ENCODE peak calls at places on chromosomes 5 and 9, in nine cellular contexts. One of them, this sample, is unnamed.

GRCh38 chr5:52657231-52657645 is 130.5 kb upstream of the ITGA1 start:
- DNase-seq in M059J: peak; percentile 54
- DNase-seq in RPMI8226: peak; percentile 23
- DNase-seq in kidney glomerular epithelial cell: peak; percentile 56
- DNase-seq in lung: no peak
- DNase-seq in stomach: no peak
- DNase-seq in T1000: no peak
- DNase-seq in smooth muscle cell of the brain vasculature: peak; percentile 23
- DNase-seq in upper lobe of left lung: no peak
- DNase-seq in this sample: peak; percentile 73

GRCh38 chr9:94602666-94603065 is 9.0 kb upstream of the FBP2 start:
- DNase-seq in T1000: no peak
- DNase-seq in RPMI8226: no peak
- DNase-seq in kidney glomerular epithelial cell: no peak
- DNase-seq in stomach: no peak
- DNase-seq in M059J: no peak
- DNase-seq in smooth muscle cell of the brain vasculature: no peak
- DNase-seq in lung: no peak
- DNase-seq in upper lobe of left lung: no peak
- DNase-seq in this sample: no peak

GRCh38 chr5:115267617-115268016 is 4.9 kb upstream of the PGGT1B start:
- DNase-seq in T1000: no peak
- DNase-seq in upper lobe of left lung: no peak
- DNase-seq in kidney glomerular epithelial cell: peak; percentile 53
- DNase-seq in lung: no peak
- DNase-seq in smooth muscle cell of the brain vasculature: no peak
- DNase-seq in M059J: peak; percentile 16
- DNase-seq in RPMI8226: no peak
- DNase-seq in stomach: no peak
- DNase-seq in this sample: no peak

GRCh38 chr9:19521205-19521604 is 112.4 kb downstream of the ACER2 start:
- DNase-seq in RPMI8226: no peak
- DNase-seq in kidney glomerular epithelial cell: no peak
- DNase-seq in M059J: no peak
- DNase-seq in lung: no peak
- DNase-seq in stomach: no peak
- DNase-seq in smooth muscle cell of the brain vasculature: no peak
- DNase-seq in T1000: no peak
- DNase-seq in upper lobe of left lung: no peak
- DNase-seq in this sample: no peak

GRCh38 chr5:34928267-34928666 is 1.1 kb upstream of the DNAJC21 start:
- DNase-seq in T1000: no peak
- DNase-seq in stomach: no peak
- DNase-seq in RPMI8226: no peak
- DNase-seq in upper lobe of left lung: no peak
- DNase-seq in smooth muscle cell of the brain vasculature: no peak
- DNase-seq in M059J: no peak
- DNase-seq in lung: no peak
- DNase-seq in kidney glomerular epithelial cell: no peak
- DNase-seq in this sample: no peak

GRCh38 chr5:132473019-132473531 is 17.5 kb downstream of the IRF1 start:
- DNase-seq in lung: no peak
- DNase-seq in M059J: no peak
- DNase-seq in upper lobe of left lung: peak; percentile 81
- DNase-seq in kidney glomerular epithelial cell: no peak
- DNase-seq in RPMI8226: no peak
- DNase-seq in T1000: no peak
- DNase-seq in smooth muscle cell of the brain vasculature: no peak
- DNase-seq in stomach: peak; percentile 51
- DNase-seq in this sample: no peak

GRCh38 chr9:94139672-94140417 is 55.6 kb downstream of the PTPDC1 start:
- DNase-seq in kidney glomerular epithelial cell: peak; percentile 97
- DNase-seq in T1000: peak; percentile 73
- DNase-seq in stomach: peak; percentile 82
- DNase-seq in lung: peak; percentile 78
- DNase-seq in RPMI8226: peak; percentile 8
- DNase-seq in smooth muscle cell of the brain vasculature: peak; percentile 97
- DNase-seq in M059J: peak; percentile 98
- DNase-seq in upper lobe of left lung: no peak
- DNase-seq in this sample: no peak

GRCh38 chr5:83608122-83608521 is 112.5 kb downstream of the HAPLN1 start:
- DNase-seq in kidney glomerular epithelial cell: peak; percentile 20
- DNase-seq in stomach: peak; percentile 28
- DNase-seq in M059J: peak; percentile 56
- DNase-seq in RPMI8226: peak; percentile 37
- DNase-seq in upper lobe of left lung: no peak
- DNase-seq in lung: no peak
- DNase-seq in smooth muscle cell of the brain vasculature: no peak
- DNase-seq in T1000: no peak
- DNase-seq in this sample: no peak

GRCh38 chr5:169265888-169266287 is 35.1 kb downstream of the SLIT3 start:
- DNase-seq in lung: no peak
- DNase-seq in upper lobe of left lung: no peak
- DNase-seq in smooth muscle cell of the brain vasculature: no peak
- DNase-seq in stomach: no peak
- DNase-seq in T1000: no peak
- DNase-seq in kidney glomerular epithelial cell: no peak
- DNase-seq in RPMI8226: no peak
- DNase-seq in M059J: peak; percentile 39
- DNase-seq in this sample: no peak

GRCh38 chr9:18638448-18639249 is 164.7 kb downstream of the ADAMTSL1 start:
- DNase-seq in RPMI8226: no peak
- DNase-seq in stomach: no peak
- DNase-seq in T1000: no peak
- DNase-seq in lung: no peak
- DNase-seq in smooth muscle cell of the brain vasculature: no peak
- DNase-seq in kidney glomerular epithelial cell: no peak
- DNase-seq in M059J: peak; percentile 20
- DNase-seq in upper lobe of left lung: no peak
- DNase-seq in this sample: no peak

GRCh38 chr5:31029925-31030324 is 163.6 kb upstream of the CDH6 start:
- DNase-seq in smooth muscle cell of the brain vasculature: no peak
- DNase-seq in M059J: no peak
- DNase-seq in stomach: no peak
- DNase-seq in kidney glomerular epithelial cell: no peak
- DNase-seq in upper lobe of left lung: no peak
- DNase-seq in T1000: no peak
- DNase-seq in lung: no peak
- DNase-seq in RPMI8226: no peak
- DNase-seq in this sample: no peak

GRCh38 chr9:128607642-128608350 is 48.9 kb downstream of the DYNC2I2 start:
- DNase-seq in M059J: no peak
- DNase-seq in smooth muscle cell of the brain vasculature: no peak
- DNase-seq in lung: no peak
- DNase-seq in kidney glomerular epithelial cell: no peak
- DNase-seq in T1000: no peak
- DNase-seq in upper lobe of left lung: no peak
- DNase-seq in stomach: peak; percentile 66
- DNase-seq in RPMI8226: no peak
- DNase-seq in this sample: no peak

GRCh38 chr9:98191615-98192502 is 578 bp downstream of the CORO2A start:
- DNase-seq in RPMI8226: no peak
- DNase-seq in M059J: peak; percentile 22
- DNase-seq in smooth muscle cell of the brain vasculature: no peak
- DNase-seq in kidney glomerular epithelial cell: no peak
- DNase-seq in T1000: no peak
- DNase-seq in upper lobe of left lung: peak; percentile 90
- DNase-seq in lung: peak; percentile 54
- DNase-seq in stomach: peak; percentile 48
- DNase-seq in this sample: no peak

This sample was measured in SK-N-MC.